ENCODE peak calls at places on chromosomes 7 and 10, in six cellular contexts. U is GM12878, F is GM12892, H is K562, L is HepG2, N is H1. D is an unnamed sample.

GRCh38 chr10:123890246-123890645 is 1.4 kb downstream of the CPXM2 start:
- DNase-seq in U (no peak), F (no peak), H (no peak), L (no peak), N (no peak), D (no peak)

GRCh38 chr7:7751243-7752092 is 33.1 kb upstream of the RPA3 start:
- DNase-seq in U (no peak), F (no peak), H (no peak), L (peak), N (no peak), D (no peak)

GRCh38 chr10:113680172-113681111 is 730 bp downstream of the CASP7 start:
- DNase-seq in U (peak), F (no peak), H (peak), L (peak), N (no peak), D (no peak)

GRCh38 chr7:129676017-129676897 is 64.7 kb downstream of the NRF1 start:
- DNase-seq in U (no peak), F (no peak), H (peak), L (no peak), N (no peak), D (no peak)

GRCh38 chr7:37765872-37766525 is 82.4 kb upstream of the NME8 start:
- DNase-seq in U (peak), F (no peak), H (no peak), L (no peak), N (no peak), D (peak)

GRCh38 chr7:129825554-129826267 is 127.0 kb downstream of the UBE2H start:
- DNase-seq in U (no peak), F (peak), H (peak), L (peak), N (peak), D (peak)

GRCh38 chr10:125343118-125343752 is 182.9 kb upstream of the CTBP2 start:
- DNase-seq in U (no peak), F (no peak), H (peak), L (peak), N (peak), D (no peak)

GRCh38 chr7:98209166-98209920 is 1.9 kb upstream of the BHLHA15 start:
- DNase-seq in U (no peak), F (no peak), H (no peak), L (no peak), N (no peak), D (no peak)

GRCh38 chr7:2431260-2431867 is 28.0 kb downstream of the CHST12 start:
- DNase-seq in U (no peak), F (no peak), H (no peak), L (peak), N (peak), D (no peak)

GRCh38 chr7:42986781-42987248 is 54.6 kb downstream of the MRPL32 start:
- DNase-seq in U (no peak), F (no peak), H (peak), L (no peak), N (no peak), D (no peak)

GRCh38 chr10:80487791-80488538 is 33.9 kb downstream of the TSPAN14 start:
- DNase-seq in U (no peak), F (no peak), H (peak), L (no peak), N (no peak), D (no peak)

GRCh38 chr7:50274361-50274760 is 30.2 kb upstream of the IKZF1 start:
- DNase-seq in U (no peak), F (no peak), H (no peak), L (no peak), N (no peak), D (no peak)

GRCh38 chr7:56157238-56157790 is 41.1 kb upstream of the NUPR2 start:
- DNase-seq in U (no peak), F (no peak), H (no peak), L (no peak), N (no peak), D (no peak)

GRCh38 chr7:147894271-147894670 is 696.3 kb upstream of the C7orf33 start:
- DNase-seq in U (no peak), F (no peak), H (no peak), L (no peak), N (no peak), D (no peak)

GRCh38 chr10:101660268-101660667 is 34.7 kb downstream of the FBXW4 start:
- DNase-seq in U (no peak), F (no peak), H (no peak), L (no peak), N (no peak), D (no peak)

GRCh38 chr7:46145412-46145811 is 224.3 kb upstream of the IGFBP3 start:
- DNase-seq in U (no peak), F (no peak), H (no peak), L (peak), N (no peak), D (no peak)

GRCh38 chr7:27936244-27937102 is 196.5 kb downstream of the TAX1BP1 start:
- DNase-seq in U (no peak), F (no peak), H (no peak), L (no peak), N (no peak), D (no peak)

GRCh38 chr7:95342029-95342428 is 17.7 kb upstream of the PON1 start:
- DNase-seq in U (no peak), F (no peak), H (no peak), L (no peak), N (no peak), D (no peak)

GRCh38 chr7:47572939-47573757 is 8.8 kb downstream of the TNS3 start:
- DNase-seq in U (no peak), F (no peak), H (no peak), L (peak), N (no peak), D (no peak)

GRCh38 chr10:88941026-88941425 is 11.5 kb downstream of the ACTA2 start:
- DNase-seq in U (no peak), F (no peak), H (no peak), L (no peak), N (no peak), D (no peak)

GRCh38 chr7:155333346-155334234 is 35.9 kb downstream of the INSIG1 start:
- DNase-seq in U (no peak), F (no peak), H (no peak), L (no peak), N (no peak), D (no peak)

DNA sequence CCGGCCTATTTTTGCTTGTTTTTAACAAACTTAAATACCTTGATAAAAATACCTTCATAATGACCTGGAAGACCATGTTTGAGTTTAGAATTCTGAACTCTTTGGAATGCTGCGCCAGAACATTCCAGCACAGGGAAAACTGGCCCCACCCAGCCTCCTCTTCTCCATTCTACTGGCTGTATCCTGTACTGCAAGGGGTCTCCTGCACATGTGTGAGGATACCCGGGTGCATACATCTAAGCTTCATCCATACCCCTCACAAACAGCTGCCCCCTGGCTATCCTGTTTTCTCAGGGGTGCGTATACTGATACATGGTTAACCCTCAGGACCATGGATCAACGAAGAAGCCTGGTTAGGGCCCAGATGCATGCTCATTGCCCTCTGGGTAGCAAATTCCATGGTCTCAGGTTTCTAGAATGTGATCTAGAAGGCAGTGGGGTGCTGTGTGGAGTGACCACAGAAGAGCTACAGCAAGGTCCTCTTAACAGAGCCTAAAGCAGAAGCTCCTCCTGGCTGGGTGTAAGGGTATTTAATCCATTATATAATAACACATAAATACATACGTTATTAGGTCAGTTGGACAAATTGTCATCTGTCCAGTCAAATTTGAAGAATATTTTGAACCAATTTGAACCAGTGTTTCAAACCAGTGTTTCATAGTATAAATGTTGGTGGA is 26.1 kb downstream of the HACD1 start:
- DNase-seq in U (no peak), F (no peak), H (no peak), L (no peak), N (no peak), D (no peak)
- TF ChIP-seq TAF1 in U (no peak), F (no peak), H (no peak), L (no peak), N (no peak), D (no peak)

DNA sequence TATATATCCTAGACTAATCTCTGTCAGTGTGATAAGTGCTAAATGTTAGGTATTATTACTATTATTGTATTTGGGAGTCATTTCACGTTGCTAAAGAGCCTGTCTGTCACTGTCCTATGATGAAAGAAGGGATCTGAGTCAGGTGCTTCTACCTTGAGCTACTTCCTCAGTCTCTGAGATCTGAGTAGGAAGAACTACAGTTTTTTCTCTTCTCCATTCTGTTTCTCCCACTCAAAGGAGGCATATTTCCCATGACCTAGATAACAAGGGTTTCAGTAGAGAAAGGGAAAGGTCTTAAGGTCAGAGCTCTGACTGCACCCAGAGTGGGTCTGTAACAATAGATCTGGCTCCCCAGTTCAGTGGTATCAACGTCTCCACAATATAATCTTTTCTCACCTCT is 38.3 kb downstream of the USP54 start:
- DNase-seq in U (no peak), F (no peak), H (no peak), L (no peak), N (no peak), D (no peak)
- TF ChIP-seq POLR2A in U (no peak), F (no peak), H (no peak), L (no peak), N (no peak), D (no peak)

DNA sequence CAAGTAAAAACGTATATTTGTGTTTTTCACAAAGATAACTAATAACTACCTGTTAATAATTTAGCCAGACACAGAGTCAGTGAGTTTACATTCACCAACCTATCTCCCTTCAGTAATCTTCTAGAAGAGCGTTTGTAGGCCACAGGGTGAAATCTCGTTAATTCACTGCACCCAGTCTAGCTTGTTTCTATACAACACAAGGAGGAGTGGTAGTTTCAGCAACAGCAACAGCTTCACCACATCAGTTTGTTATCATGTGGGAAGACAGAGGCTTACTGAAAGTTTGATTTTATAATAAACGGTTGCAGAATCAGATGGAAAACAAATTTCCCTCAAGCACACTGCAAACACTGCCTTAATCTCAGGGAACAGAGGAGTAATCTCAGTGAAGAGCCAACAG is 2.6 kb downstream of the COBL start:
- DNase-seq in U (no peak), F (no peak), H (no peak), L (no peak), N (no peak), D (no peak)
- TF ChIP-seq TAF1 in U (no peak), F (no peak), H (no peak), L (no peak), N (no peak), D (no peak)

DNA sequence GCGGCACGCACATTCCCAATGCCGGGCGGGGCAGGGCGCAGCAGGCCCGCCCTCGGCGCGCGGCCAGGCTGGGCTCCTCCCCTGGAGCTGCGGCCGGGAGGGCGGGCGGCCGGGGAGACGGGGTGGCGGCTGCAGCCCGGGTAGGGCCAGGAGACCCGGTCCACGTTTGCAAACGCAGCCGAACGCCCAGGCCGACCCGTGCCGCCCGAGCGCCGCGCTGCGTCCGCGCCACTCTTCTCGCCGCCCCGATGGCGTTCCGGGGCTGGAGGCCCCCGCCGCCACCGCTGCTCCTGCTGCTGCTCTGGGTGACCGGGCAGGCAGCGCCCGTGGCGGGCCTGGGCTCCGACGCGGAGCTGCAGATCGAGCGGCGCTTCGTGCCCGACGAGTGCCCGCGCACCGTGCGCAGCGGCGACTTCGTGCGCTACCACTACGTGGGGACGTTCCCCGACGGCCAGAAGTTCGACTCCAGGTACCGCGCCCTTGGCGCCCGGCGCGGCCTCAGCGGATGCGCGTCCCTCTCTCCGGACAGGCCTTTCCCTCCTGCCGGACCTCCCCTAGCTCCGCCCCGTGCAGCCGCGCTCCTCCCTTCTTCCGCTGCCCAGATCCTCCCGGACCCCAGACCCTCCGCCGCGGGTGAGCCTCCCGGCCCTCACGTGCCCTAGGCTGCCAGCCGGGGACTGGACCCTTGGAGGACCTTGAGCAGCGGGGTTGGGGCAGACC is at the start of gene FKBP9:
- DNase-seq in U (no peak), F (peak), H (peak), L (peak), N (peak), D (peak)
- TF ChIP-seq POLR2A in U (peak), F (no peak), H (peak), L (peak), N (peak), D (no peak)

GRCh38 chr10:130179640-130180039 is 43.4 kb downstream of the GLRX3 start:
- DNase-seq in U (no peak), F (no peak), H (peak), L (peak), N (no peak), D (no peak)
- TF ChIP-seq TAF1 in U (no peak), F (no peak), H (no peak), L (no peak), N (no peak), D (no peak)

DNA sequence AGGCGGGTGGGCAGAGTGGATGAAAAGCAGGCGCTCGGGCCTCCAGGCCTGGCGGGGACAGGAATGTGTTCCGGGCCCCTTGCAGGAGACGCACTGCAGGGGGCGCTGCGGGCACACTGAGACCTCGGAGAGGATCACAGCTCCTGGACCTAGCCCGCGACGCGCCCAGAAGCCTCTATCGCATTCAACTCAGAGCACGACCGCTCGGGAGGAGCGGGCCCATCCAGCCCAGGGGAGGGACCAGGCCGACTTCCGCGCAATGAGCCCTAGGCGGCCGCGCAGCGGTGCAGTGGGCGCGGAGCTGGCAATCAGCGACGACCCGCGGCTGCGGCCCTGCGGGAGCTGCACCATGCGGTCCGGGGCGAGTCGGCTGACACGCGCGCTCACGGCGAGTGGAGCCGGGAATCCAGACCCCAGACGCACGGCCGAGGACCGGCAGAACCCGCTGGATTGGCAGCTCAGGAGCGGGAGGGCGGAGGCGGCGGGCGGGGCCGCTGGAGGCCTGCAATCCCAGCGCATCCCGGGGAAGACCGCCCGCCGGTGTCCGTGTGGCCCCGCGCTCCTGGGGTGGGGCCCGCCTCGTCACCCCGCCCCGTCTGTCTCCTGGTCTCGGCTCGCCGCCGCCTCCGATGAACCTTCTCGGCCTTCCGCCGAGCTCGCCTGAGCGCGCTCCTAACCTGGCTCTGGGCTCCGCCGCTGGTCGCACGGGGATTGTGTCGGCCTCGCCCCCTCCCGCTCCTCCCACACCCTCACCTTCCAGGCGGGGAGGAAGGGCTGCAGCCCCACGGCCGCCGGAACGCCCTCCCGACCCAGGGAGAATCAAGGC is 33.5 kb upstream of the GRID1 start:
- DNase-seq in U (peak), F (peak), H (peak), L (peak), N (peak), D (peak)
- TF ChIP-seq POLR2A in U (peak), F (peak), H (no peak), L (peak), N (no peak), D (peak)